ENCODE peak calls at places on chromosome 5, in eight cellular contexts. H is body of pancreas, F is upper lobe of left lung, U is pancreas, D is lower lobe of right lung, T is upper lobe of right lung, A is heart left ventricle, N is aorta. Q is an unnamed sample. For H3K4me1, the result is how much of the 10 kb centered on the place peaks cover.

GRCh38 chr5:109826426-109826825 is 136.7 kb downstream of the MAN2A1 start:
- ATAC-seq in H (no peak), F (no peak), U (no peak), D (no peak), T (no peak), A (no peak), N (no peak), Q (no peak)

GRCh38 chr5:128559300-128560297 is 21.6 kb upstream of the FBN2 start:
- ATAC-seq in H (no peak), F (no peak), U (no peak), D (no peak), T (no peak), A (no peak), N (no peak), Q (no peak)

GRCh38 chr5:18236386-18236785 is 602.1 kb downstream of the TAF11L14 start:
- ATAC-seq in H (no peak), F (no peak), U (no peak), D (no peak), T (no peak), A (no peak), N (no peak), Q (no peak)

GRCh38 chr5:154118832-154119442 is 71.6 kb upstream of the GALNT10 start:
- ATAC-seq in H (no peak), F (peak), U (no peak), D (peak), T (peak), A (peak), N (no peak), Q (no peak)

GRCh38 chr5:107389130-107389553 is 281.6 kb downstream of the EFNA5 start:
- ATAC-seq in H (no peak), F (peak), U (peak), D (peak), T (peak), A (peak), N (no peak), Q (no peak)

GRCh38 chr5:96756985-96757384 is 50.8 kb downstream of the ERAP1 start:
- ATAC-seq in H (no peak), F (peak), U (peak), D (no peak), T (no peak), A (peak), N (no peak), Q (peak)

GRCh38 chr5:39255406-39255805 is 36.0 kb upstream of the FYB1 start:
- ATAC-seq in H (no peak), F (no peak), U (no peak), D (no peak), T (no peak), A (no peak), N (no peak), Q (no peak)

GRCh38 chr5:115934388-115934974 is 27.8 kb upstream of the LVRN start:
- ATAC-seq in H (no peak), F (no peak), U (no peak), D (no peak), T (no peak), A (no peak), N (no peak), Q (no peak)

GRCh38 chr5:91865920-91866319 is 482.8 kb upstream of the ARRDC3 start:
- ATAC-seq in H (no peak), F (no peak), U (no peak), D (no peak), T (no peak), A (no peak), N (no peak), Q (no peak)

GRCh38 chr5:112419596-112420110 is 576 bp upstream of the EPB41L4A start:
- ATAC-seq in H (peak), F (peak), U (peak), D (peak), T (peak), A (peak), N (peak), Q (peak)

GRCh38 chr5:159620853-159621540 is 290.7 kb upstream of the IL12B start:
- ATAC-seq in H (no peak), F (no peak), U (no peak), D (no peak), T (no peak), A (peak), N (no peak), Q (no peak)

GRCh38 chr5:78690593-78690972 is 42.0 kb upstream of the LHFPL2 start:
- ATAC-seq in H (no peak), F (no peak), U (no peak), D (no peak), T (no peak), A (no peak), N (no peak), Q (no peak)

GRCh38 chr5:146402949-146403348 is 44.2 kb upstream of the TCERG1 start:
- ATAC-seq in H (no peak), F (no peak), U (no peak), D (no peak), T (no peak), A (no peak), N (no peak), Q (no peak)

GRCh38 chr5:472656-473343 is 29.8 kb downstream of the EXOC3 start:
- ATAC-seq in H (peak), F (peak), U (peak), D (peak), T (peak), A (peak), N (peak), Q (peak)
- H3K4me1 ChIP-seq in H (under half), F (under half), U (under half), D (under half), T (under half), A (under half), N (under half), Q (under half)

GRCh38 chr5:150306775-150307174 is 4.1 kb upstream of the ARSI start:
- ATAC-seq in H (no peak), F (no peak), U (no peak), D (no peak), T (no peak), A (no peak), N (no peak), Q (no peak)
- H3K4me1 ChIP-seq in H (under half), F (under half), U (under half), D (under half), T (under half), A (under half), N (under half), Q (half or more)

GRCh38 chr5:134084166-134084565 is 30.3 kb upstream of the TCF7 start:
- ATAC-seq in H (no peak), F (peak), U (no peak), D (no peak), T (no peak), A (no peak), N (no peak), Q (no peak)
- H3K4me1 ChIP-seq in H (under half), F (under half), U (under half), D (under half), T (under half), A (under half), N (under half), Q (under half)

GRCh38 chr5:122508623-122509022 is 196.6 kb downstream of the SNCAIP start:
- ATAC-seq in H (no peak), F (no peak), U (peak), D (no peak), T (no peak), A (no peak), N (no peak), Q (no peak)

GRCh38 chr5:122501087-122501435 is 189.0 kb downstream of the SNCAIP start:
- ATAC-seq in H (no peak), F (no peak), U (peak), D (no peak), T (no peak), A (peak), N (peak), Q (peak)

GRCh38 chr5:122507581-122507980 is 195.5 kb downstream of the SNCAIP start:
- ATAC-seq in H (no peak), F (no peak), U (peak), D (no peak), T (no peak), A (no peak), N (no peak), Q (no peak)

GRCh38 chr5:122507045-122507444 is 195.0 kb downstream of the SNCAIP start:
- ATAC-seq in H (no peak), F (no peak), U (peak), D (no peak), T (no peak), A (no peak), N (no peak), Q (no peak)
- H3K4me1 ChIP-seq in H (under half), F (under half), U (under half), D (under half), T (under half), A (under half), N (under half), Q (under half)

DNA sequence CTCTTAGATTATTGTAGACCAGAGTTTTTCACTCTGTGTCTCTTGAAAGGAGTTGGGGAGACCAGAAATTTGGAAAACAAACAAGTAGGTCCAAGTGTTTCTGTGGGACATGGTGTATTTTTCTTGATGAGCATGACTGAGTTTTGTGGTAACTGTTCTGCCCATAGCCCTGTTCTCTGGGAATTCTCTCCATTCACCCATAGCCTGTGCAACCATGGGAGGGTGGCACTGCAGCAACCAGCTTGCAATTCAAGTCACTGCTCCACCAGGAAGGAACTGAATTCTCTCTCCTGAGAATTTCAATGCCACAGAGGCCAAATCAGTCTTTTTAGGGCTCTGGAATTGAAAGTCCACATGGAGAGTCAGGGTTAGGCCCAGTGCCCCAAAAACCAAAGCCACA is 475.3 kb upstream of the TRPC7 start:
- ATAC-seq in H (no peak), F (no peak), U (no peak), D (no peak), T (no peak), A (no peak), N (no peak), Q (no peak)
- H3K4me1 ChIP-seq in H (under half), F (under half), U (under half), D (under half), T (under half), A (under half), N (under half), Q (under half)

GRCh38 chr5:138515571-138516275 is 27.3 kb downstream of the ETF1 start:
- ATAC-seq in H (no peak), F (no peak), U (no peak), D (peak), T (peak), A (no peak), N (no peak), Q (no peak)
- H3K4me1 ChIP-seq in H (under half), F (under half), U (under half), D (under half), T (under half), A (under half), N (under half), Q (under half)

GRCh38 chr5:172795401-172795977 is 24.5 kb upstream of the DUSP1 start:
- ATAC-seq in H (peak), F (peak), U (peak), D (peak), T (peak), A (peak), N (peak), Q (peak)
- H3K4me1 ChIP-seq in H (under half), F (half or more), U (under half), D (half or more), T (half or more), A (under half), N (under half), Q (half or more)

DNA sequence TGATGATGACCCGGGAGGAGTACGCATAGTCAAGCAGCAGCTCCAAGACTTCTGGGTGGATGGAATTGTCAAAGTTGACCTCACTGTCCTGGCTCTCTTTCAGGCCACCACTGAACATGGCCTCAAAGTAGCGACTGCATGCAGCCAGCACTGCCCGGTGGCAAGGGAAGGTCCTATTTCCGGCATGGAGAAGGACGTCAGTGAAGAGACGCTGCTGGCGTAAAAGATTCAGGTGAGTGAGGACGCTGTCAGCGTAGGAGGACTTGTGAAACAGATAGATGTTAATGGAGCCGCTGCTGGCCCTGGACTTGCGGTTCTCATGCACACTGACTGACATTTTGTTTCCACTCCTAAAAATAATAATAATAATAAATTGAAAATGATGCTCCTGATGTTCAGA is 4.4 kb downstream of the ENC1 start:
- ATAC-seq in H (no peak), F (no peak), U (no peak), D (no peak), T (no peak), A (no peak), N (no peak), Q (no peak)
- H3K4me1 ChIP-seq in H (under half), F (half or more), U (under half), D (half or more), T (under half), A (under half), N (under half), Q (under half)